ENCODE peak calls at places on chromosome 6, in ten cellular contexts. N is NCI-H524; A is EL; B is NCI-H1417; C is heart right ventricle; I is stimulated activated naive CD4-positive, alpha-beta T cell treated with Interleukin-2 at 50 U/mL for 16 hours; W is breast epithelium; H is NCI-H69; J is globus pallidus; E is mammary epithelial cell. Y is an unnamed sample.

GRCh38 chr6:170101281-170102035 is 189.4 kb downstream of the DLL1 start:
- DNase-seq in I (no peak), E (no peak), B (no peak), W (peak), J (no peak), A (no peak), H (no peak), C (no peak), N (no peak), Y (no peak)

GRCh38 chr6:40912158-40912946 is 126.7 kb downstream of the UNC5CL start:
- DNase-seq in A (no peak), N (peak), I (no peak), B (peak), H (peak), E (peak), J (peak), C (no peak), W (no peak), Y (peak)

GRCh38 chr6:5471637-5472430 is 210.5 kb downstream of the FARS2 start:
- DNase-seq in A (no peak), I (no peak), W (no peak), J (no peak), B (no peak), N (peak), H (peak), E (no peak), C (no peak), Y (no peak)

GRCh38 chr6:125316621-125317020 is 14.9 kb upstream of the HDDC2 start:
- DNase-seq in J (peak), C (no peak), H (no peak), W (no peak), A (no peak), I (no peak), B (no peak), E (no peak), N (no peak), Y (no peak)

GRCh38 chr6:38799529-38800184 is 84.5 kb downstream of the DNAH8 start:
- DNase-seq in B (no peak), C (no peak), A (peak), E (peak), I (no peak), H (no peak), J (no peak), W (no peak), N (no peak), Y (peak)

GRCh38 chr6:36350681-36351091 is 14.0 kb upstream of the BNIP5 start:
- DNase-seq in B (peak), A (peak), J (no peak), C (no peak), H (peak), I (no peak), W (no peak), N (no peak), E (peak), Y (no peak)

GRCh38 chr6:7100072-7100750 is 7.5 kb upstream of the RREB1 start:
- DNase-seq in N (no peak), I (no peak), H (no peak), B (no peak), W (no peak), J (no peak), C (no peak), A (no peak), E (no peak), Y (no peak)

GRCh38 chr6:31414771-31415270 is 11.4 kb downstream of the MICA start:
- DNase-seq in H (no peak), J (no peak), I (no peak), A (no peak), N (no peak), W (no peak), B (no peak), C (no peak), E (no peak), Y (no peak)

GRCh38 chr6:37473364-37474095 is 26.2 kb downstream of the CCDC167 start:
- DNase-seq in B (no peak), J (no peak), A (peak), N (no peak), I (no peak), C (peak), W (peak), H (peak), E (peak), Y (peak)

GRCh38 chr6:32785781-32786533 is 22.6 kb upstream of the HLA-DQB2 start:
- DNase-seq in I (no peak), N (peak), C (no peak), J (peak), B (peak), E (peak), A (peak), W (no peak), H (peak), Y (peak)

GRCh38 chr6:7042056-7042653 is 65.6 kb upstream of the RREB1 start:
- DNase-seq in H (no peak), A (peak), C (no peak), I (no peak), E (no peak), B (no peak), N (no peak), W (no peak), J (peak), Y (no peak)

GRCh38 chr6:54754406-54754805 is 92.2 kb upstream of the FAM83B start:
- DNase-seq in B (no peak), H (peak), C (no peak), A (no peak), N (no peak), I (no peak), W (no peak), J (no peak), E (no peak), Y (no peak)

GRCh38 chr6:11042750-11043551 is 1.2 kb downstream of the ELOVL2 start:
- DNase-seq in H (peak), W (no peak), A (peak), C (no peak), I (no peak), B (peak), N (peak), E (no peak), J (no peak), Y (no peak)

GRCh38 chr6:159772196-159772595 is 10.4 kb downstream of the ACAT2 start:
- DNase-seq in N (no peak), A (no peak), C (no peak), B (no peak), W (no peak), H (no peak), E (no peak), I (no peak), J (no peak), Y (no peak)

GRCh38 chr6:132763269-132763668 is 5.6 kb upstream of the VNN2 start:
- DNase-seq in E (no peak), A (no peak), N (no peak), C (no peak), W (no peak), I (peak), B (no peak), H (no peak), J (peak), Y (no peak)

GRCh38 chr6:7087491-7087979 is 20.2 kb upstream of the RREB1 start:
- DNase-seq in I (peak), J (no peak), B (no peak), N (no peak), W (no peak), C (no peak), A (no peak), E (no peak), H (no peak), Y (no peak)

GRCh38 chr6:147906361-147906760 is 397.9 kb downstream of the SAMD5 start:
- DNase-seq in A (peak), E (no peak), J (no peak), W (no peak), C (no peak), I (no peak), B (no peak), N (no peak), H (no peak), Y (peak)

Y was measured in MCF 10A.